ENCODE peak calls at places on chromosomes 1 and 21, in ten cellular contexts. F is GM13976, X is heart left ventricle, O is AG04450, P is GM12878, L is foreskin fibroblast, H is astrocyte of the spinal cord, J is BE2C, M is GM06990, R is B cell. N is an unnamed sample.

GRCh38 chr21:36694041-36694515 is 4.8 kb upstream of the SIM2 start:
- DNase-seq in X (no peak), H (no peak), R (no peak), M (no peak), L (no peak), P (no peak), O (no peak), F (peak; percentile 29), J (no peak), N (peak; percentile 18)

GRCh38 chr1:71461416-71461815 is 380.6 kb upstream of the ZRANB2 start:
- DNase-seq in R (no peak), H (no peak), X (no peak), P (no peak), L (no peak), M (no peak), F (no peak), J (no peak), O (no peak), N (no peak)

GRCh38 chr1:20485527-20486456 is at the start of gene CAMK2N1:
- DNase-seq in F (peak; percentile 60), R (peak; percentile 68), H (peak; percentile 57), P (no peak), O (no peak), M (no peak), J (peak; percentile 58), X (peak; percentile 87), L (peak; percentile 93), N (peak; percentile 59)

GRCh38 chr1:60762176-60762575 is 320.2 kb upstream of the NFIA start:
- DNase-seq in F (no peak), R (no peak), M (no peak), P (no peak), O (no peak), X (no peak), J (no peak), L (peak; percentile 89), H (peak; percentile 85), N (no peak)

GRCh38 chr1:215198021-215198420 is 115.5 kb downstream of the KCNK2 start:
- DNase-seq in H (no peak), P (no peak), J (no peak), R (no peak), X (no peak), O (no peak), L (no peak), M (no peak), F (no peak), N (no peak)

GRCh38 chr1:53047737-53048344 is 14.2 kb upstream of the PODN start:
- DNase-seq in P (peak; percentile 4), F (no peak), R (no peak), O (peak; percentile 52), M (no peak), H (peak; percentile 88), J (no peak), X (no peak), L (peak; percentile 79), N (no peak)

GRCh38 chr1:215517441-215517891 is 49.6 kb upstream of the KCTD3 start:
- DNase-seq in O (peak; percentile 65), F (no peak), M (no peak), L (peak; percentile 58), H (peak; percentile 41), X (no peak), R (no peak), P (no peak), J (no peak), N (no peak)

GRCh38 chr1:182662121-182662890 is 22.1 kb downstream of the RGS8 start:
- DNase-seq in H (no peak), O (no peak), R (no peak), X (no peak), L (no peak), F (no peak), M (no peak), J (no peak), P (no peak), N (no peak)

GRCh38 chr1:231973840-231974239 is 347.2 kb downstream of the DISC1 start:
- DNase-seq in L (no peak), P (no peak), M (no peak), R (no peak), H (peak; percentile 16), F (no peak), J (no peak), O (no peak), X (no peak), N (no peak)

GRCh38 chr1:93114403-93114802 is 35.3 kb downstream of the MTF2 start:
- DNase-seq in X (no peak), O (no peak), M (no peak), L (peak; percentile 14), H (no peak), R (no peak), P (no peak), J (no peak), F (no peak), N (no peak)

GRCh38 chr1:189775343-189775742 is 702.3 kb downstream of the BRINP3 start:
- DNase-seq in O (peak; percentile 78), X (no peak), F (no peak), M (no peak), P (no peak), L (peak; percentile 70), R (no peak), J (no peak), H (peak; percentile 86), N (no peak)

GRCh38 chr21:29793712-29794111 is 146.1 kb downstream of the GRIK1 start:
- DNase-seq in L (no peak), M (no peak), R (no peak), J (no peak), H (no peak), P (no peak), F (no peak), X (no peak), O (no peak), N (no peak)

DNA sequence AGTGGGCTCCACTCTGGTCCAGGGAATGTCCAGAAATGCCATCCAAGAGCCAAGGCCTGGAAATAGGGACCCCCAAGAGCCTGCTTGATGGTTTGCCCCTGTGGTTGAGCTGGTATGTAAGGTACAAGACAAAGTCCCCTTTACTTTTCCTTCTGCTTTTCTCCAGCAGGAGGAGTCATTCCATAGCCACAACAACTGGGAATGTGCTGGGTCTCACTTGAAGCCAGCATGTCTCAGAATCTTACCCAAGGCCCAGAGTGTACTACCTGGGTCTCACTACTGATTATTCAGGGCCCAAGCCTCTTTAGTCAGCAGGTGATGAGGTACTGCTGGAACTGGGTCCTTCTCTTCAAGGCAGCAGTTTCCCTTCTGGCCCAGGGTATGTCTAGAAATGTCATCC is 62.1 kb upstream of the CD55 start:
- DNase-seq in F (no peak), X (no peak), O (no peak), P (no peak), R (no peak), J (no peak), H (peak; percentile 36), L (peak; percentile 52), M (no peak), N (no peak)
- TF ChIP-seq CTCF in F (no peak), X (peak; percentile 30), O (peak; percentile 44), P (peak; percentile 6), R (no peak), J (peak; percentile 40), H (peak; percentile 58), L (peak; percentile 57), M (peak; percentile 10), N (no peak)

GRCh38 chr1:54273092-54273836 is 73.3 kb downstream of the MRPL37 start:
- DNase-seq in F (no peak), X (peak; percentile 71), H (peak; percentile 91), J (peak; percentile 83), L (peak; percentile 94), O (peak; percentile 83), R (no peak), P (peak; percentile 19), M (no peak), N (no peak)
- TF ChIP-seq CTCF in F (no peak), X (no peak), H (peak; percentile 81), J (peak; percentile 72), L (peak; percentile 85), O (peak; percentile 84), R (no peak), P (peak; percentile 64), M (peak; percentile 58), N (no peak)

DNA sequence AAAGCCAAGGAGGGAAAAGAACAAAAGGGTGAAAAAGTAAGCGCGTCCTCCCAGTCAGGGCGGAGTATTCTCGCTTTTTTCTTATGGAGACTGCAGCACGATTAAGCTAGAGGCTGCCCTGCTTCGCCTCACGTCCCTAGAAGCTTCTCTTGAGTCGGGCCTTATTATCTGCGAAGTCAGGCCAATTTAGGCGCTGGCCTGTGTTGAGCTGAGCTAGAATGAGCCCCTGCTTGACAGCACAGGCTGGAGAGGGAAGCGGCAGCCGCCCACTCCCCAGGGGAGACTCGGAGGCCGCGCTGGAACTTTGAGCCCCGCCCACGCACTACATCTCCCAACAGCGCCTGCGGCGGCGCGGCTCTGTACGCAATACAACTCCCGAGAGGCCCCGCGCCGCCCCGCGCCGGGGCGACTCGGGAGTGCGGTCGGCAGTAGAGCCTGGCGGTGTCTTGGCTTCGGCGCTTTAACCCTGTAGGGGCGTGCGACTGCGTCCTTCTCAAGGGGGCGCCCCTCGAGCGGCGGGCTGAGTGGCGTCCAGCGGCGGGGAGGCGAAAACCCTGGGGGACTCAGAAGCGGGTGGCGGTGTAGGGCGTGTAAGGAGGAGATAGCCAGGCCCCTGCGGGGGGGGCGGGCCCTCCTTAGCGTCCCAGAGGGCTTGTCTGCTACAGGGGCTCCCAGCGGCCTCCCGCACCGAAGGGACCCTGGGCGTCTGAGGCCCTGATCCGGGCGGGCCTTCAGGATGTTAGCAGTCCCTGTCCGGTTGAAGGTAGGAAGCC is 888 bp downstream of the ZNF436 start:
- DNase-seq in J (peak; percentile 90), X (peak; percentile 97), M (peak; percentile 95), P (no peak), O (peak; percentile 64), H (peak; percentile 93), R (peak; percentile 93), F (peak; percentile 92), L (peak; percentile 97), N (peak; percentile 88)
- TF ChIP-seq CTCF in J (peak; percentile 28), X (no peak), M (peak; percentile 27), P (no peak), O (peak; percentile 29), H (peak; percentile 9), R (peak; percentile 10), F (peak; percentile 8), L (peak; percentile 14), N (no peak)

GRCh38 chr1:110403805-110404204 is 3.7 kb downstream of the LAMTOR5 start:
- DNase-seq in J (no peak), F (no peak), O (no peak), X (no peak), P (no peak), R (no peak), L (no peak), H (no peak), M (no peak), N (no peak)

GRCh38 chr1:110411173-110411572 is 3.7 kb upstream of the LAMTOR5 start:
- DNase-seq in M (no peak), H (no peak), X (no peak), J (no peak), O (no peak), L (no peak), P (no peak), F (no peak), R (no peak), N (no peak)

GRCh38 chr1:110412576-110412975 is 5.1 kb upstream of the LAMTOR5 start:
- DNase-seq in F (peak; percentile 62), M (peak; percentile 38), R (peak; percentile 80), O (no peak), L (peak; percentile 89), H (peak; percentile 43), P (peak; percentile 24), X (peak; percentile 80), J (peak; percentile 83), N (peak; percentile 64)

GRCh38 chr1:110408488-110408887 is 994 bp upstream of the LAMTOR5 start:
- DNase-seq in O (no peak), F (no peak), R (no peak), J (no peak), H (no peak), M (no peak), X (no peak), L (no peak), P (no peak), N (no peak)

GRCh38 chr1:110407260-110408210 is at the start of gene LAMTOR5:
- DNase-seq in M (peak; percentile 93), F (peak; percentile 92), R (peak; percentile 92), X (peak; percentile 96), P (peak; percentile 86), O (peak; percentile 65), H (peak; percentile 92), L (peak; percentile 96), J (peak; percentile 90), N (peak; percentile 88)
- TF ChIP-seq CTCF in M (no peak), F (peak; percentile 2), R (peak; percentile 23), X (no peak), P (peak; percentile 12), O (no peak), H (peak; percentile 7), L (no peak), J (no peak), N (no peak)